ENCODE peak calls at places on chromosome 19, in five cellular contexts. J is stimulated activated CD8-positive, alpha-beta memory T cell treated with anti-CD3 and anti-CD28 coated beads, Interleukin-4, amount 100 ng/mL, for 1 hour; I is NCI-H460; Z is GF-D8; O is iPS-NIHi11. G is an unnamed sample.

GRCh38 chr19:40265763-40266099 is 19.4 kb downstream of the AKT2 start:
- DNase-seq in Z (no peak), O (no peak), J (no peak), I (no peak), G (no peak)

GRCh38 chr19:2523630-2524311 is 47.8 kb downstream of the GADD45B start:
- DNase-seq in Z (no peak), O (peak), J (no peak), I (no peak), G (peak)

GRCh38 chr19:10074153-10074552 is 12.0 kb upstream of the SHFL start:
- DNase-seq in Z (peak), O (peak), J (no peak), I (no peak), G (no peak)

GRCh38 chr19:46714523-46715106 is 2.3 kb downstream of the PRKD2 start:
- DNase-seq in I (no peak), O (no peak), Z (no peak), J (peak), G (peak)

GRCh38 chr19:37218592-37218935 is 550 bp downstream of the ZNF383 start:
- DNase-seq in J (no peak), Z (no peak), I (no peak), O (no peak), G (no peak)

GRCh38 chr19:8340341-8341096 is 2.5 kb downstream of the KANK3 start:
- DNase-seq in O (peak), J (no peak), I (no peak), Z (no peak), G (no peak)

GRCh38 chr19:37936166-37936565 is 29.2 kb downstream of the SIPA1L3 start:
- DNase-seq in J (no peak), O (no peak), Z (no peak), I (no peak), G (no peak)

GRCh38 chr19:42695811-42696503 is 44.3 kb downstream of the PSG3 start:
- DNase-seq in Z (no peak), O (no peak), J (no peak), I (no peak), G (no peak)

GRCh38 chr19:48329167-48329891 is 4.0 kb downstream of the EMP3 start:
- DNase-seq in Z (peak), I (no peak), O (no peak), J (no peak), G (no peak)

GRCh38 chr19:17319473-17320238 is 10.3 kb downstream of the DDA1 start:
- DNase-seq in I (no peak), J (no peak), Z (no peak), O (no peak), G (no peak)

GRCh38 chr19:41792513-41793413 is 3.6 kb upstream of the CEACAM3 start:
- DNase-seq in Z (peak), I (peak), O (peak), J (no peak), G (peak)

GRCh38 chr19:34320277-34320676 is 44.7 kb upstream of the GPI start:
- DNase-seq in J (no peak), I (no peak), Z (no peak), O (no peak), G (no peak)

GRCh38 chr19:8252922-8253589 is 43.9 kb downstream of the CERS4 start:
- DNase-seq in J (peak), Z (peak), I (peak), O (peak), G (peak)

GRCh38 chr19:7699422-7700127 is 2.4 kb downstream of the FCER2 start:
- DNase-seq in J (no peak), Z (no peak), I (no peak), O (no peak), G (no peak)